ENCODE peak calls at places on chromosomes 3 and 15, in seven cellular contexts. S is MM.1S, W is AG10803, Z is HCT116, E is AG04450, A is Caco-2, Y is adrenal gland. K is an unnamed sample.

GRCh38 chr15:66772967-66773873 is 71.2 kb downstream of the SMAD6 start:
- DNase-seq in S (no peak), W (peak), Z (no peak), E (no peak), A (peak), Y (no peak), K (no peak)

GRCh38 chr3:8386221-8386620 is 115.4 kb upstream of the LMCD1 start:
- DNase-seq in S (no peak), W (peak), Z (no peak), E (peak), A (no peak), Y (no peak), K (no peak)

GRCh38 chr15:93974804-93975481 is 256.4 kb upstream of the MCTP2 start:
- DNase-seq in S (peak), W (peak), Z (peak), E (peak), A (peak), Y (no peak), K (no peak)

GRCh38 chr3:48436477-48436787 is 3.5 kb downstream of the CCDC51 start:
- DNase-seq in S (no peak), W (no peak), Z (no peak), E (no peak), A (no peak), Y (no peak), K (no peak)

GRCh38 chr3:101829066-101829830 is 20.1 kb upstream of the NFKBIZ start:
- DNase-seq in S (no peak), W (peak), Z (no peak), E (no peak), A (no peak), Y (peak), K (no peak)

GRCh38 chr3:72708441-72708840 is 139.8 kb downstream of the SHQ1 start:
- DNase-seq in S (no peak), W (no peak), Z (no peak), E (no peak), A (no peak), Y (no peak), K (no peak)

GRCh38 chr3:108472011-108472591 is 38.3 kb downstream of the MYH15 start:
- DNase-seq in S (no peak), W (peak), Z (peak), E (peak), A (no peak), Y (peak), K (no peak)

GRCh38 chr15:79136434-79137046 is 46.0 kb upstream of the RASGRF1 start:
- DNase-seq in S (no peak), W (no peak), Z (no peak), E (no peak), A (no peak), Y (no peak), K (no peak)

GRCh38 chr3:129576514-129577345 is 29.7 kb downstream of the PLXND1 start:
- DNase-seq in S (peak), W (peak), Z (no peak), E (no peak), A (no peak), Y (peak), K (peak)

GRCh38 chr15:75697523-75698398 is 14.9 kb downstream of the CSPG4 start:
- DNase-seq in S (no peak), W (no peak), Z (no peak), E (no peak), A (no peak), Y (no peak), K (no peak)

GRCh38 chr3:44894485-44894884 is 20.1 kb downstream of the TGM4 start:
- DNase-seq in S (no peak), W (peak), Z (no peak), E (no peak), A (no peak), Y (no peak), K (no peak)

GRCh38 chr3:171646357-171647133 is 163.7 kb downstream of the PLD1 start:
- DNase-seq in S (peak), W (peak), Z (peak), E (peak), A (no peak), Y (no peak), K (peak)

GRCh38 chr3:99970198-99970597 is 144.1 kb downstream of the FILIP1L start:
- DNase-seq in S (no peak), W (no peak), Z (no peak), E (no peak), A (no peak), Y (no peak), K (peak)

GRCh38 chr3:158771018-158771350 is 30.9 kb upstream of the MFSD1 start:
- DNase-seq in S (no peak), W (no peak), Z (no peak), E (no peak), A (no peak), Y (no peak), K (no peak)

GRCh38 chr3:123151251-123151705 is 50.5 kb upstream of the SEC22A start:
- DNase-seq in S (no peak), W (no peak), Z (no peak), E (no peak), A (no peak), Y (peak), K (no peak)

GRCh38 chr15:78004919-78005634 is 72.4 kb downstream of the TBC1D2B start:
- DNase-seq in S (no peak), W (peak), Z (no peak), E (peak), A (no peak), Y (peak), K (no peak)
- TF ChIP-seq CTCF in S (no peak), W (peak), Z (no peak), E (peak), A (no peak), Y (peak), K (no peak)

DNA sequence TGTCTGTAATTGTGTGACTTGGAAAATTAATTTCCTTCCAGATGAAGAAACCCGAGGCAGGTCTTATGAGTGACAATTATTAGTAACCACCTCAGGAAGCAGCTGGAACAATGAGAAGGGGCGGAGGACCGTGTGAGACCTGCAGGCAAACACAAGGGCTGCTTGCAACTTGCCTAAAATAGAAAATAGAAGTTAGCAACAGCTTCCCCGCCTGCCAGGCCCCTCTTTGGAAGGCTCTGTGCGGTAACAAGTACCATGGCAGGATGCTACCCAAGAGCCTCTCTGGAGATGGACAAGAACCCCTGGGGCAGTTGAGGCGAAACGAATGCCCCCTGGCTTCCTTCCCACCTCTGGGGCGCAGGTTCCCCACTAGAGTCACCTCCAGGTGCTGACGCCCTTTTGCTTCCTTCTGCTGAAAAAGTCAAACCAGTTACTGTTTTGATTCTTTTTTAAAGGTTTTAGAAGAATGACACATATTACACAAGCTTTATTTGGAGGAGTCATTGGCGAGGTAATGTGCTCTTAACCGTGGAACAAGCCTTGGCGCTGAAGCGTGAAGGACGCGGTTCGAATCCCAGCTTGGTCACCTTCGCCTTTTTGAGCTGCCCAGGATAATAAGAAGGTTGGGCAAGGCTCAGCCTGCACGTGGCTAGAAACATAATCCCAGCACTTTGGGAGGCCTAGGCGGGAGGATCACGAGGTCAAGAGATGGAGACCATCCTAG is 47.0 kb upstream of the SYNM start:
- DNase-seq in S (no peak), W (no peak), Z (no peak), E (no peak), A (no peak), Y (no peak), K (no peak)
- TF ChIP-seq CTCF in S (no peak), W (no peak), Z (no peak), E (no peak), A (no peak), Y (no peak), K (no peak)

GRCh38 chr3:38646630-38647029 is 2.9 kb downstream of the SCN5A start:
- DNase-seq in S (peak), W (peak), Z (no peak), E (no peak), A (no peak), Y (no peak), K (no peak)
- TF ChIP-seq CTCF in S (peak), W (peak), Z (peak), E (peak), A (peak), Y (no peak), K (peak)

GRCh38 chr3:195803309-195803908 is 8.3 kb downstream of the MUC4 start:
- DNase-seq in S (no peak), W (peak), Z (no peak), E (peak), A (no peak), Y (no peak), K (no peak)
- TF ChIP-seq CTCF in S (no peak), W (no peak), Z (no peak), E (no peak), A (no peak), Y (no peak), K (no peak)

DNA sequence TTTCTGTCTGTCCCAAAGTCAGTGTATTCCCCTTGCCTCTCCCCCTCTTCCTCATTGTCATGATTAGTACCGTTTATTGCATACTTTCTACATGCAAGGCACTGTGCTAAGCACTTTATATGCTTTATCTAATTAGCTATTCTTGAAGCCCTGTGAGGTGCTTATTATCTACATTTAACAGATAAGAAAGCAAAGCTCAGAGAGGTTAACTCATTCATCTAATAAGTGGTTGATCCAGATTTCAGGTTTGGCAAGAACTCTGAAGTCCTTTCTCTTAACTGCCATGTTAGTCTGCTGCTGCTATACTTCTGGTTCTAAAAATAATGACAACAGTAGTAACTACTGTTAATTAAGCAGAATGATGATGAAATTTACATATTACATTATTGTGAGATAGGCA is 13.5 kb downstream of the IQGAP1 start:
- DNase-seq in S (no peak), W (no peak), Z (no peak), E (no peak), A (no peak), Y (no peak), K (no peak)
- TF ChIP-seq CTCF in S (no peak), W (no peak), Z (no peak), E (no peak), A (no peak), Y (no peak), K (no peak)

GRCh38 chr15:92277776-92278175 is 115.9 kb upstream of the ST8SIA2 start:
- DNase-seq in S (peak), W (peak), Z (peak), E (no peak), A (no peak), Y (peak), K (peak)
- TF ChIP-seq CTCF in S (peak), W (peak), Z (peak), E (peak), A (no peak), Y (peak), K (peak)

GRCh38 chr3:49469037-49469875 is 811 bp upstream of the DAG1 start:
- DNase-seq in S (no peak), W (peak), Z (no peak), E (no peak), A (peak), Y (peak), K (peak)

GRCh38 chr3:49466047-49466446 is 4.0 kb upstream of the DAG1 start:
- DNase-seq in S (no peak), W (no peak), Z (no peak), E (no peak), A (no peak), Y (no peak), K (no peak)

GRCh38 chr3:49471856-49472495 is 1.9 kb downstream of the DAG1 start:
- DNase-seq in S (no peak), W (no peak), Z (no peak), E (no peak), A (no peak), Y (no peak), K (no peak)

GRCh38 chr3:49469876-49470713 is at the start of gene DAG1:
- DNase-seq in S (peak), W (peak), Z (peak), E (peak), A (peak), Y (peak), K (peak)

DNA sequence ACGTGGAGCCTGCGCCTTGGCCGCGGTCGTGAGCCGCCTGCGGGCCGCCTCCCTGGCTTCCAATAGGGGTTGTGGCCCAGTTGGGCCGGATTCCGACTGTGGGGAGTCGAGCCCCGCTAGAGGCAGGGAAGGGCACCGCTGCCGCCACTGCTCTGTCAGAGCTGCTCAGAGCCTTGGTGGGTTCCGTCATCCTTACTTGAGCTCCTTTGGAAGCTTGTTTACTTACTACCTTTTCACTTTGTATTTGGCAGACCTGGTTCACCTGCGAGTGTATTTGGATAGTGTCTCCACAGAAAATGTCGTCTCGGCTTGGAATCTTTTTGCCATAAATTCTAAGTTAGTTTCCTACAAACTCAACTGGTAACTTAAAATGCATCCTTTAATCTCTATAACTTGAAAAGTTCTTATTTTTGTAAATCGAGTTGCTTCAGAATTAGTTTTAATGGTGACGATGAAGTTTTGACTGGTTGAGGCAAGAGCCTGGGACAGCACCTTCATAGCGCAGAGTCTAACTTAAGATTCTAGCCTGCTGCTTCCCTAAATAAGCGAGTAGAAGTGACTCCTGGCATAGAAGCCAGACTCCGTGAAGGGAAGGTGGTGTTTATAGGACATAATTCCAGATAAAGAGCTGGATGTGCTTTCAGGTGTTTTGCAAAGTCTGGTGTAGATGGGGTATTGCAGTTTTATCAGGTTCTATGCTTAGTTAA is 800 bp downstream of the DAG1 start:
- DNase-seq in S (peak), W (no peak), Z (no peak), E (no peak), A (no peak), Y (no peak), K (no peak)
- TF ChIP-seq CTCF in S (no peak), W (peak), Z (no peak), E (peak), A (no peak), Y (no peak), K (no peak)

GRCh38 chr15:57540736-57541135 is 51.0 kb upstream of the MYZAP start:
- DNase-seq in S (no peak), W (no peak), Z (no peak), E (no peak), A (no peak), Y (no peak), K (peak)
- TF ChIP-seq CTCF in S (no peak), W (no peak), Z (no peak), E (no peak), A (no peak), Y (no peak), K (no peak)

GRCh38 chr3:189195302-189195701 is 23.5 kb downstream of the TPRG1 start:
- DNase-seq in S (no peak), W (no peak), Z (no peak), E (no peak), A (no peak), Y (no peak), K (no peak)
- TF ChIP-seq CTCF in S (peak), W (no peak), Z (peak), E (peak), A (peak), Y (no peak), K (no peak)